ENCODE peak calls at places on chromosomes 11 and 22, in four cellular contexts. C is substantia nigra, D is pancreas, M is GM13977. I is an unnamed sample.

GRCh38 chr22:48593551-48593950 is 1234.1 kb downstream of the BRD1 start:
- DNase-seq in C (no peak), D (peak), M (no peak), I (peak)

GRCh38 chr11:69444381-69445130 is 36.9 kb upstream of the LINC01488 start:
- DNase-seq in M (no peak), C (no peak), D (peak), I (no peak)

GRCh38 chr11:123183391-123184099 is 11.5 kb downstream of the CLMP start:
- DNase-seq in D (no peak), M (no peak), C (no peak), I (no peak)

GRCh38 chr11:87299041-87299481 is 261.3 kb downstream of the TMEM135 start:
- DNase-seq in M (no peak), D (no peak), C (no peak), I (no peak)

GRCh38 chr11:3816673-3817072 is 8.3 kb downstream of the PGAP2 start:
- DNase-seq in M (no peak), C (no peak), D (no peak), I (no peak)

GRCh38 chr11:2768471-2769408 is 68.9 kb upstream of the KCNQ1OT1 start:
- DNase-seq in D (peak), C (no peak), M (no peak), I (peak)

GRCh38 chr11:131671320-131671719 is 300.9 kb downstream of the NTM start:
- DNase-seq in D (no peak), M (no peak), C (no peak), I (no peak)

GRCh38 chr11:64791781-64792291 is 11.2 kb downstream of the MAP4K2 start:
- DNase-seq in D (peak), M (no peak), C (no peak), I (no peak)

GRCh38 chr22:17106785-17107546 is 14.2 kb downstream of the TMEM121B start:
- DNase-seq in D (no peak), C (no peak), M (no peak), I (no peak)

GRCh38 chr11:110087820-110088534 is 5.2 kb upstream of the ZC3H12C start:
- DNase-seq in C (no peak), D (no peak), M (no peak), I (no peak)

GRCh38 chr22:38070250-38070921 is 13.2 kb downstream of the PICK1 start:
- DNase-seq in C (no peak), D (peak), M (no peak), I (no peak)

GRCh38 chr11:66489636-66490035 is 9.4 kb downstream of the DPP3 start:
- DNase-seq in M (no peak), D (no peak), C (no peak), I (no peak)

GRCh38 chr22:50216684-50217520 is 16.1 kb downstream of the SELENOO start:
- DNase-seq in M (no peak), C (no peak), D (peak), I (peak)

GRCh38 chr22:28783786-28784671 is 11.5 kb downstream of the CCDC117 start:
- DNase-seq in M (no peak), C (no peak), D (no peak), I (no peak)

GRCh38 chr22:20803696-20804324 is 29.9 kb downstream of the SERPIND1 start:
- DNase-seq in D (no peak), M (no peak), C (no peak), I (no peak)

GRCh38 chr11:58637367-58637766 is 14.9 kb downstream of the CNTF start:
- DNase-seq in D (no peak), C (no peak), M (no peak), I (no peak)

GRCh38 chr22:29172216-29172615 is 33.5 kb upstream of the EMID1 start:
- DNase-seq in M (no peak), C (no peak), D (no peak), I (no peak)